ENCODE peak calls at places on chromosome 4, in five cellular contexts. F is dorsolateral prefrontal cortex, O is OCI-LY7, T is keratinocyte, L is foreskin fibroblast. M is an unnamed sample.
A peak's percentile ranks its signal among the peaks of the same experiment; 100 is the strongest.

GRCh38 chr4:3305610-3306371 is 13.0 kb downstream of the RGS12 start:
- DNase-seq in F (peak; percentile 68), O (peak; percentile 59), T (no peak), L (no peak), M (no peak)

GRCh38 chr4:10369517-10369916 is 87.7 kb downstream of the ZNF518B start:
- DNase-seq in T (no peak), L (no peak), F (no peak), O (no peak), M (no peak)

GRCh38 chr4:168449740-168450442 is 30.4 kb downstream of the DDX60L start:
- DNase-seq in O (no peak), F (no peak), T (peak; percentile 41), L (peak; percentile 76), M (no peak)

GRCh38 chr4:122854860-122855259 is 28.2 kb downstream of the FGF2 start:
- DNase-seq in F (peak; percentile 69), T (no peak), L (no peak), O (no peak), M (no peak)

GRCh38 chr4:52192697-52193096 is 141.6 kb downstream of the SPATA18 start:
- DNase-seq in T (no peak), L (peak; percentile 91), F (no peak), O (no peak), M (no peak)

GRCh38 chr4:78588894-78589545 is 37.5 kb downstream of the ANXA3 start:
- DNase-seq in L (no peak), F (no peak), O (no peak), T (no peak), M (no peak)

GRCh38 chr4:135277116-135277979 is 1075.8 kb upstream of the PABPC4L start:
- DNase-seq in L (no peak), T (no peak), F (no peak), O (no peak), M (no peak)

GRCh38 chr4:144872508-144873293 is 225.3 kb downstream of the ANAPC10 start:
- DNase-seq in F (no peak), L (no peak), O (no peak), T (no peak), M (no peak)

GRCh38 chr4:141254326-141254725 is 33.6 kb downstream of the ZNF330 start:
- DNase-seq in F (no peak), O (no peak), L (no peak), T (no peak), M (peak; percentile 10)

GRCh38 chr4:158666892-158667291 is 4.8 kb downstream of the C4orf46 start:
- DNase-seq in F (no peak), T (no peak), L (no peak), O (no peak), M (no peak)

GRCh38 chr4:163395055-163395454 is 51.4 kb downstream of the NPY5R start:
- DNase-seq in L (no peak), T (no peak), F (no peak), O (no peak), M (no peak)

GRCh38 chr4:125765936-125766335 is 451.2 kb downstream of the FAT4 start:
- DNase-seq in O (no peak), L (no peak), T (no peak), F (no peak), M (no peak)

GRCh38 chr4:176778491-176778890 is 14.2 kb downstream of the VEGFC start:
- DNase-seq in O (no peak), T (no peak), L (peak; percentile 79), F (no peak), M (no peak)

GRCh38 chr4:147638942-147639341 is 21.7 kb downstream of the TMEM184C start:
- DNase-seq in T (no peak), L (no peak), O (no peak), F (no peak), M (peak; percentile 23)

GRCh38 chr4:87058272-87059073 is 123.7 kb downstream of the AFF1 start:
- DNase-seq in T (no peak), O (no peak), F (peak; percentile 64), L (no peak), M (peak; percentile 42)

GRCh38 chr4:6474705-6475457 is 2.5 kb upstream of the PPP2R2C start:
- DNase-seq in F (no peak), T (no peak), L (no peak), O (no peak), M (no peak)

GRCh38 chr4:90127223-90127705 is at the start of gene CCSER1:
- DNase-seq in T (peak; percentile 5), O (no peak), F (peak; percentile 74), L (no peak), M (peak; percentile 83)

GRCh38 chr4:124423160-124423559 is 289.4 kb downstream of the ANKRD50 start:
- DNase-seq in O (no peak), T (no peak), F (no peak), L (no peak), M (no peak)

DNA sequence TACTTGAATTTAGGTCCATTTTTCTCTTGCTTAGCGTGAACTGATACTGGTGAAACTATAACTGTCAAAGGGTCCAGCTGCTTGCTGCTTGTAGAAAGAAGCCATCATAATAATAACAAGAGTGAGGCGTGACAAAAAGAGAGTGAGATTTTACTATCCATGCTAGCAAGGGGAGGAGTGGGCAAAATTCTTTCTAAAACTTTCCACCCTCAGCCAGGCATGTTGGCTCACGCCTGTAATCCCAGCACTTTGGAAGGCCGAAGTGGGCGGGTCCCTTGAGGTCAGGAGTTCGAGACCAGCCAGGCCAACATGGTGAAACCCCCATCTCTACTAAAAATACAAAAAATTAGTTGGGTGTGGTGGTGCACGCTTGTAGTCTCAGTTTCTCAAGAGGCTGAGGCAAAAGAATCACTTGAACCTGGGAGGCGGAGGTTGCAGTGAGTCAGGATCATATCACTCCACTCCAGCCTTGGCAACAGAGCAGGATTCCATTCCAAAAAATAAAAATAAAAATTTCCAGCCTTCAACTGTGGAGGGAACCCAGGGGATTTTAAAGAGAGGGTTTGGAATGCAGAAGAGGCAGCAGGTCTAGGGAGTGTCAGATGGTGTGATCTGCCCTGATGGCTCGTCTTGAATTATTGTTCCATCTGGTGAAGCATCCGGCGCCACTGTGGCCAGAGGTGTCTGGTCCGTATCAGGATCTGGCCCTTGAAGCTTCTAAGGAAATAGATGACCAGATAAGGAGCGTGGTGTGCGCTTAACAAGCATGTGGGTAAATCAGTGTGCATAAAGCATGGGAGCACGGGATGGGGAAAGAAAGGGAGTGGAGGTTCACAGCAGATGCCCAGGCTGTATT is 51.8 kb downstream of the LRP2BP start:
- DNase-seq in L (no peak), F (no peak), O (no peak), T (no peak), M (peak; percentile 83)
- H3K4me3 ChIP-seq in L (no peak overlapping the region), F (no peak overlapping the region), O (no peak overlapping the region), T (no peak overlapping the region), M (peak overlapping the region; percentile 37)

GRCh38 chr4:8238515-8239053 is 31.0 kb upstream of the HTRA3 start:
- DNase-seq in L (no peak), O (peak; percentile 37), T (no peak), F (no peak), M (no peak)
- TF ChIP-seq CTCF in L (peak; percentile 23), O (peak; percentile 51), T (peak; percentile 31), F (no peak), M (peak; percentile 15)

DNA sequence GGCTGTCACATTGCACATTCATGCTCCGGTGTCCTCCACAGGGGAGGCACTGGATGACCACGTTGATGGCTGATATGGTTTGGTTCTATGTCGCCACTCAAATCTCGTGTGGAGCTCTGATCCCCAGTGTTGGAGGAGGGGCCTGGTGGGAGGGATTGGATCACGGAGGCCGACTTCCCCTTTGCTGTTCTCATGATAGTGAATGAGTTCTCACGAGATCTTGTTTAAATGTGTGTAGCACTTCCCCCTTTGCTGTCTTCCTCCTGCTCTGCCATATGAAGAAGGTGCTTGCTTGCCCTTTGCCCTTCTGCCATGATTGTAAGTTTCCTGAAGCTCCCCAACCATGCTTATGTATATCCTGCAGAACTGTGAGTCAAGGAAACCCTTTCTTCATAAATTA is 22.3 kb upstream of the NAT8L start:
- DNase-seq in O (peak; percentile 14), T (no peak), F (no peak), L (no peak), M (no peak)
- H3K4me3 ChIP-seq in O (no peak overlapping the region), T (no peak overlapping the region), F (no peak overlapping the region), L (no peak overlapping the region), M (no peak overlapping the region)

DNA sequence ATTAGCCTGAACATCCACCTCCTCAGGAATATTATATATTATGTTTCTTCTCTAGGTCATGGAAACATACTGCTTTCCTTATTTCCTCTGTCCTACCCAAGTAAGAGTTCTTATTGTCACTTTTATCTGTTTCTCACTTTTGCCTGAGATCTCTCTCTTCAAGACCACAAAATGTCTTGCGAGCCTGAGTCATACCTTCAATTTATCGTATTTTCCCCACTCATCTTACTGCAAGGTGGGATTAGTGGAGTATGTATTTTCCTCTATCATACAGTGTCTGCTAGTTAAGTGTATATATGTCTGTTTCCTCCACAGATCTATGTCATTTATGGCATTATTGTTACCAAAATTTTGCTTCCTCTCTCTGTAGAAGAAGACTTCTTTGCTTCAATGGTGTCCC is 124.5 kb downstream of the EIF4E start:
- DNase-seq in O (no peak), F (no peak), L (no peak), T (no peak), M (no peak)
- TF ChIP-seq CTCF in O (no peak), F (no peak), L (no peak), T (no peak), M (no peak)